ENCODE peak calls at places on chromosomes 11 and 22, in six cellular contexts. K, C, P, M, T and S are unnamed samples.

GRCh38 chr11:32430586-32431357 is 4.6 kb downstream of the WT1 start:
- DNase-seq in C (no peak), M (no peak), T (no peak), K (no peak), P (no peak), S (no peak)

GRCh38 chr22:22386602-22387385 is 121.7 kb downstream of the ZNF280B start:
- DNase-seq in T (no peak), M (no peak), K (no peak), C (no peak), P (no peak), S (no peak)

GRCh38 chr22:43042101-43042780 is 27.3 kb upstream of the PACSIN2 start:
- DNase-seq in M (peak; percentile 19), P (no peak), T (no peak), C (no peak), K (no peak), S (no peak)

GRCh38 chr11:22115470-22116037 is 77.3 kb upstream of the ANO5 start:
- DNase-seq in C (no peak), T (no peak), P (no peak), M (no peak), K (no peak), S (no peak)

GRCh38 chr11:35083181-35084061 is 55.5 kb upstream of the CD44 start:
- DNase-seq in C (peak; percentile 81), M (peak; percentile 38), K (peak; percentile 40), P (peak; percentile 76), T (peak; percentile 99), S (no peak)

GRCh38 chr22:43234299-43234988 is 47.5 kb upstream of the TTLL12 start:
- DNase-seq in T (no peak), K (no peak), M (no peak), P (no peak), C (no peak), S (no peak)

GRCh38 chr22:37239336-37240239 is 4.5 kb downstream of the RAC2 start:
- DNase-seq in T (no peak), K (no peak), M (no peak), C (peak; percentile 33), P (peak; percentile 59), S (no peak)

GRCh38 chr11:14622241-14622954 is 21.2 kb upstream of the PDE3B start:
- DNase-seq in T (no peak), M (no peak), P (no peak), K (no peak), C (no peak), S (no peak)

GRCh38 chr11:69949327-69949726 is 128.8 kb upstream of the ANO1 start:
- DNase-seq in P (no peak), C (no peak), M (peak; percentile 41), T (peak; percentile 89), K (peak; percentile 37), S (peak; percentile 89)

GRCh38 chr11:3853935-3854659 is 1.4 kb upstream of the STIM1 start:
- DNase-seq in K (peak; percentile 39), C (peak; percentile 57), P (no peak), M (peak; percentile 28), T (no peak), S (no peak)

GRCh38 chr11:102783720-102784119 is 3.3 kb upstream of the MMP10 start:
- DNase-seq in T (no peak), C (no peak), K (no peak), P (no peak), M (no peak), S (no peak)

GRCh38 chr11:58905716-58906547 is 33.4 kb upstream of the GLYATL1 start:
- DNase-seq in T (peak; percentile 89), K (peak; percentile 50), P (peak; percentile 64), C (no peak), M (peak; percentile 50), S (peak; percentile 70)

GRCh38 chr11:46380340-46381045 is 976 bp upstream of the MDK start:
- DNase-seq in M (peak; percentile 64), T (no peak), P (peak; percentile 80), K (peak; percentile 80), C (peak; percentile 86), S (no peak)

GRCh38 chr22:27636716-27637503 is 164.6 kb downstream of the MN1 start:
- DNase-seq in C (no peak), P (peak; percentile 88), K (no peak), M (no peak), T (no peak), S (no peak)

GRCh38 chr11:12007769-12008737 is at the start of gene DKK3:
- DNase-seq in P (peak; percentile 72), C (no peak), M (no peak), T (no peak), K (no peak), S (no peak)

GRCh38 chr22:44335903-44336803 is 23.4 kb upstream of the SHISAL1 start:
- DNase-seq in C (no peak), K (peak; percentile 37), M (no peak), P (no peak), T (no peak), S (no peak)

GRCh38 chr22:19749876-19750275 is 10.7 kb upstream of the TBX1 start:
- DNase-seq in K (no peak), P (no peak), T (no peak), C (no peak), M (no peak), S (no peak)

GRCh38 chr22:30435674-30436126 is 10.1 kb downstream of the MTFP1 start:
- DNase-seq in M (no peak), K (peak; percentile 56), T (no peak), C (peak; percentile 54), P (no peak), S (no peak)

GRCh38 chr11:61902313-61902712 is 11.0 kb upstream of the FADS3 start:
- DNase-seq in C (no peak), T (no peak), M (no peak), P (no peak), K (no peak), S (no peak)

GRCh38 chr11:61827573-61828378 is at the start of gene FADS2:
- DNase-seq in K (peak; percentile 57), C (peak; percentile 94), P (peak; percentile 98), T (peak; percentile 93), M (peak; percentile 64), S (peak; percentile 81)

GRCh38 chr11:118010738-118011461 is 24.7 kb downstream of the IL10RA start:
- DNase-seq in C (peak; percentile 84), P (peak; percentile 81), T (no peak), K (peak; percentile 52), M (no peak), S (no peak)

GRCh38 chr11:80240245-80240644 is 799.4 kb upstream of the TENM4 start:
- DNase-seq in T (no peak), P (no peak), M (no peak), C (no peak), K (no peak), S (no peak)

GRCh38 chr11:78000193-78000592 is 5.7 kb upstream of the INTS4 start:
- DNase-seq in P (no peak), M (peak; percentile 64), C (no peak), K (peak; percentile 46), T (peak; percentile 57), S (peak; percentile 28)

GRCh38 chr11:110951609-110952008 is 239.4 kb upstream of the ARHGAP20 start:
- DNase-seq in M (no peak), C (no peak), P (no peak), K (no peak), T (no peak), S (no peak)

GRCh38 chr11:57646221-57646620 is 3.5 kb downstream of the YPEL4 start:
- DNase-seq in P (no peak), K (no peak), T (no peak), C (peak; percentile 65), M (no peak), S (no peak)

GRCh38 chr11:44557464-44557863 is 8.0 kb upstream of the CD82 start:
- DNase-seq in T (no peak), C (no peak), P (no peak), K (no peak), M (no peak), S (no peak)

GRCh38 chr22:42937164-42937854 is 77.6 kb downstream of the PACSIN2 start:
- DNase-seq in T (peak; percentile 86), K (peak; percentile 74), M (peak; percentile 44), C (peak; percentile 85), P (peak; percentile 89), S (no peak)

DNA sequence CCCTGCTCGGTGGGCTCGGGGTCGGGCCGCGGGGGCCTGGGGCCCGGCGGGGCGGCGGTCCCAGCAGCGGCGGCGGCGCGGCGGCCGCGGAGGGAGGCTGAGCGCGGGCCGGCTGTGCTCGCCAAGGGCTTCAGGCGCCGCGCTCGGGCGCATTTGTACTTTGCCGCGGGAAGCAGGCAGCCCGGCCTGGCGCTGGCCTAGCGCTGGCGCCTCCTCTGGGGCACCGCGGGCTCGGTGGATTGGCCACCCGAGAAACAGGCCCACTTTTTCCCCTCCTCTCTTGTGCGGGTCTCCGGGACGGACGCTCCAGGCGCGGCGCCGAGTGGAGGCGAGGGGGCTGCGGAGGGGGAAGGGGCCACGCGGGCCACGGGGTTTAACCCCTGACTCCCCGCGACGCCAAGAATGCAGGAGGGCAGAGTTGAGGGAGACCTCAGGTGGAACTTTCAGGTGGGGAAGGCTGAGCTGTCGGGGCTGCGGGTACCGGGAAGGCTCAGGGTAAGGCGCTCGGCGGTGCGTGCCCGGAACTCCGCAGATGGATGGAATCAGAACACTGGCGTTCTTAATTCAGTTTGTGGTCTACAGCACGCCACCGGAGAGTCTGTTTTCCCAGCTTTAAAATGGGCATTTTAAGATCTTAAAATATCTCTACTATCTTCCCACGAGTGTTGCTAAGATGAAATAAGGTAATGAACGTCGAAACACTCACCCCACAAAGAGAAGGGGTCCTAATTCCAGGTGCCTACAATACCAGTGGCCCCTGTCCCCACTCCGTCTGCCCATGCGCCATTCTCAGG is at the start of gene CHRDL2:
- DNase-seq in K (no peak), M (peak; percentile 23), C (no peak), P (peak; percentile 60), T (no peak), S (no peak)
- H3K4me3 ChIP-seq in K (peak within 1 kb of the TSS; percentile 43), M (no peak within 1 kb of the TSS), C (peak within 1 kb of the TSS; percentile 34), P (peak within 1 kb of the TSS; percentile 53), T (peak within 1 kb of the TSS; percentile 34), S (no peak within 1 kb of the TSS)

GRCh38 chr11:130571519-130571918 is 123.1 kb downstream of the ADAMTS15 start:
- DNase-seq in C (no peak), P (no peak), T (no peak), M (no peak), K (no peak), S (no peak)
- TF ChIP-seq CTCF in C (no peak), P (no peak), T (no peak), M (no peak), K (no peak), S (no peak)

GRCh38 chr22:40416267-40416570 is 45.8 kb downstream of the SGSM3 start:
- DNase-seq in M (no peak), C (no peak), P (peak; percentile 55), K (no peak), T (no peak), S (no peak)

GRCh38 chr22:40417041-40417440 is 46.6 kb downstream of the SGSM3 start:
- DNase-seq in K (no peak), C (no peak), P (no peak), T (no peak), M (no peak), S (no peak)

GRCh38 chr22:40415531-40416266 is 45.3 kb downstream of the SGSM3 start:
- DNase-seq in K (no peak), P (no peak), T (no peak), M (no peak), C (peak; percentile 66), S (no peak)

GRCh38 chr22:40417881-40418280 is 47.5 kb downstream of the SGSM3 start:
- DNase-seq in P (no peak), T (no peak), C (no peak), K (no peak), M (no peak), S (no peak)

GRCh38 chr22:40416636-40417035 is 46.2 kb downstream of the SGSM3 start:
- DNase-seq in M (no peak), T (no peak), K (no peak), C (no peak), P (no peak), S (no peak)
- H3K36me3 ChIP-seq in M (no peaks in the 10 kb centered on the region), T (peaks cover 68% of the 10 kb centered on the region), K (peaks cover 77% of the 10 kb centered on the region), C (peaks cover 65% of the 10 kb centered on the region), P (peaks cover 80% of the 10 kb centered on the region), S (no peaks in the 10 kb centered on the region)

GRCh38 chr11:66371627-66372415 is at the start of gene SLC29A2:
- DNase-seq in C (peak; percentile 92), M (peak; percentile 82), K (peak; percentile 88), T (no peak), P (peak; percentile 69), S (no peak)
- H3K4me3 ChIP-seq in C (peak within 1 kb of the TSS; percentile 77), M (peak within 1 kb of the TSS; percentile 67), K (peak within 1 kb of the TSS; percentile 68), T (peak within 1 kb of the TSS; percentile 65), P (peak within 1 kb of the TSS; percentile 75), S (peak within 1 kb of the TSS; percentile 80)